ENCODE peak calls at places on chromosomes 12 and 14, in four cellular contexts. W is naive thymus-derived CD4-positive, alpha-beta T cell; H is head of caudate nucleus; Y is Daoy. O is an unnamed sample.

GRCh38 chr12:48455116-48455515 is 17.2 kb upstream of the ANP32D start:
- DNase-seq in W (no peak), H (no peak), Y (no peak), O (no peak)

GRCh38 chr14:68578597-68578996 is 214.3 kb downstream of the ZFP36L1 start:
- DNase-seq in Y (no peak), H (no peak), W (no peak), O (no peak)

GRCh38 chr12:46266382-46266791 is 2.5 kb downstream of the SLC38A1 start:
- DNase-seq in H (no peak), W (no peak), Y (peak; percentile 70), O (peak; percentile 59)

GRCh38 chr12:11686135-11686534 is 36.7 kb downstream of the ETV6 start:
- DNase-seq in Y (no peak), H (no peak), W (no peak), O (no peak)

GRCh38 chr14:94213021-94213420 is 38.9 kb downstream of the PPP4R4 start:
- DNase-seq in W (no peak), H (no peak), Y (peak; percentile 63), O (no peak)

GRCh38 chr14:83611906-83612305 is 1918.0 kb upstream of the FLRT2 start:
- DNase-seq in W (no peak), H (no peak), Y (no peak), O (no peak)

GRCh38 chr12:4664111-4664510 is 15.2 kb downstream of the NDUFA9 start:
- DNase-seq in Y (peak; percentile 7), W (no peak), H (no peak), O (no peak)

GRCh38 chr14:98189077-98189476 is 1082.9 kb downstream of the BCL11B start:
- DNase-seq in Y (no peak), H (no peak), W (peak; percentile 50), O (no peak)

GRCh38 chr12:24697295-24697694 is 251.6 kb downstream of the BCAT1 start:
- DNase-seq in W (no peak), Y (no peak), H (no peak), O (no peak)

GRCh38 chr14:69284170-69284569 is 24.2 kb downstream of the GALNT16 start:
- DNase-seq in Y (no peak), H (no peak), W (no peak), O (no peak)

GRCh38 chr14:106530423-106531107 is 1004.2 kb downstream of the TMEM121 start:
- DNase-seq in H (no peak), Y (no peak), W (peak; percentile 35), O (peak; percentile 31)

GRCh38 chr14:33542338-33543290 is 408.3 kb downstream of the EGLN3 start:
- DNase-seq in H (no peak), W (no peak), Y (no peak), O (no peak)

GRCh38 chr12:53074290-53074998 is 4.7 kb downstream of the SPRYD3 start:
- DNase-seq in Y (no peak), W (no peak), H (no peak), O (no peak)

GRCh38 chr12:41924111-41924510 is 220.6 kb downstream of the GXYLT1 start:
- DNase-seq in H (no peak), W (no peak), Y (no peak), O (no peak)

GRCh38 chr14:64835431-64835830 is 44.3 kb downstream of the SPTB start:
- DNase-seq in W (no peak), Y (no peak), H (no peak), O (no peak)

GRCh38 chr12:55822228-55822627 is 4.4 kb downstream of the ORMDL2 start:
- DNase-seq in W (no peak), Y (no peak), H (no peak), O (peak; percentile 50)

GRCh38 chr12:26128180-26128579 is 3.3 kb upstream of the BHLHE41 start:
- DNase-seq in H (no peak), W (no peak), Y (no peak), O (peak; percentile 47)

GRCh38 chr12:128918481-128918880 is 65.2 kb downstream of the GLT1D1 start:
- DNase-seq in Y (no peak), H (no peak), W (no peak), O (no peak)

GRCh38 chr12:3129301-3130052 is 52.3 kb downstream of the TSPAN9 start:
- DNase-seq in H (no peak), W (peak; percentile 36), Y (peak; percentile 88), O (no peak)

O was measured in HT-29.